ENCODE peak calls at places on chromosomes 2 and 18, in eight cellular contexts. G is upper lobe of right lung, J is GM10248, R is colonic mucosa, L is AG04449, Z is mucosa of descending colon, V is uterus, E is GM13977. M is an unnamed sample.

GRCh38 chr18:3397786-3398185 is 52.2 kb upstream of the TGIF1 start:
- DNase-seq in G (no peak), L (no peak), J (no peak), E (no peak), Z (no peak), R (no peak), V (no peak), M (no peak)

GRCh38 chr2:173124441-173124840 is 48.8 kb downstream of the MAP3K20 start:
- DNase-seq in V (no peak), J (no peak), Z (no peak), E (no peak), G (no peak), L (no peak), R (no peak), M (no peak)

GRCh38 chr2:62224976-62225375 is 29.1 kb downstream of the B3GNT2 start:
- DNase-seq in J (no peak), L (no peak), V (no peak), R (no peak), G (no peak), Z (no peak), E (no peak), M (no peak)

GRCh38 chr2:2056531-2056930 is 274.5 kb downstream of the MYT1L start:
- DNase-seq in E (no peak), G (no peak), Z (no peak), R (no peak), V (no peak), L (no peak), J (no peak), M (no peak)

GRCh38 chr2:196173505-196173904 is 2.1 kb upstream of the STK17B start:
- DNase-seq in G (no peak), Z (no peak), R (no peak), V (no peak), L (no peak), J (no peak), E (no peak), M (no peak)

GRCh38 chr2:189997016-189997415 is 65.5 kb downstream of the MSTN start:
- DNase-seq in V (no peak), J (no peak), G (no peak), Z (no peak), L (no peak), R (no peak), E (no peak), M (no peak)

GRCh38 chr2:154238252-154238651 is 366.5 kb downstream of the GALNT13 start:
- DNase-seq in Z (no peak), R (no peak), V (no peak), L (no peak), E (no peak), G (no peak), J (no peak), M (no peak)

GRCh38 chr18:76986391-76986790 is 146.2 kb downstream of the MBP start:
- DNase-seq in Z (no peak), J (no peak), G (no peak), V (no peak), L (no peak), R (no peak), E (no peak), M (no peak)

DNA sequence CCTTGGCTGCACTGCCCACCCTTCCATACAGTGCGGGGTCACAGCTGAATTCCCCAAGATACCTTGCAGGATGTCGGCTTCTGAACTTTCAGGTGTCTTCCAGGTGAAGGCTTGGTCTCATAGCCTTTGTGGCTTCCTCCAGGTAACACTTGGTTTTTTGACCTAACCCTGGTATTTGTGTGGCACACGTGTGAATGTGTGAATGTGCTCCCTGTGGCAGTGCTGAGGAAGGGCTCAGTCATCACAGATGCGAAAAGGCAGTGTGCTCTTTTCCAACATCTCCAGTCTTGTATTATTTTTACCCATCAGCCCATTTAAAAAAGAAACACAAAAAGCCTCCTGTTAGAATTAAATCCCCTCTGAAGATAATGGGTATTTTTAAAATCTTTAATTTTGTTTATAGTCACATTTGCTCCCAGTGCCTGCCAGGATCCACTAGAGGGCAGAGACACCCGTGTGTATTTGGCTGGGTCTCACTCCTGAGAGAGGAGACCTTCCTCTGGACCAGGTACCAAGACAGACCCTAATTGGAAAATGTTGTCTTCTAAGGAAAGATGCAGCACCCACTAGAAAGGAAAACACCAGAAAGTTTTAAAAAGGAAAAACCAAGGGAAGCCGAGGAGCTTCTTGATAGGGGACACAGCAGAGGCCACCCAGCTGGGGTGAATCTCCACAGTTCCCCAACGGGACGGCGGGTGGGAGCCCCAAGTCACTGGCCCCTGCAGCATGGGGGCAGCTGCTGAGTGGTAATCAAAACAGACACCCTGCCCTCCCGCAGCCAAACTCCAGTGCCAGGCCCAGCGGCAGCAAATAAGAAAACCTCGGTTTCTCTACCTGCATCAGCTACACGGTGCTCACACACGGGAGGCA is 27.7 kb downstream of the FAM110C start:
- DNase-seq in G (no peak), J (no peak), L (no peak), E (no peak), R (no peak), V (no peak), Z (peak), M (no peak)
- TF ChIP-seq CTCF in G (peak), J (peak), L (peak), E (peak), R (peak), V (peak), Z (peak), M (peak)

DNA sequence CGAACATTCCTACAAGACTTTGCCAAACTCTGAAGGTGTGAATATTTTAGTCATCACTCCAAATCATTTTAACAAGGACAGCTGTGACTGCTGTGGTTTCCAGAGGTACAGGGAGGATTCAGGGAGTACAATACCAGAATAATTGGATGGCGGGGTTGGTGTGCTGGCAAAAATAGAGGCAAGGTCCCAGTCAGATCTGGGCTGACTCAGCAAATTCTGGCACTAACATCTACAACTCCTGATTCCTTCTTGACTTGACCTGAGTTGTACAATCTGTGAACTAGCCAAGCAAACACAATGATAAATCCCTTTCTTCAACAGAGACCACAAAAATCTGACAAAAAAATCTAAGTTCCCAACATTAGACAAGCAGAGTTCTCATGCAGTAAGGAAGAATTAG is 40.4 kb downstream of the RMP24 start:
- DNase-seq in J (no peak), L (no peak), Z (no peak), G (no peak), V (no peak), R (no peak), E (no peak), M (no peak)
- TF ChIP-seq CTCF in J (no peak), L (no peak), Z (no peak), G (no peak), V (no peak), R (no peak), E (no peak), M (no peak)

GRCh38 chr18:11572201-11572600 is 37.2 kb upstream of the SLC35G4 start:
- DNase-seq in Z (no peak), G (no peak), E (no peak), J (no peak), V (no peak), R (no peak), L (no peak), M (no peak)

GRCh38 chr18:11574545-11574944 is 34.9 kb upstream of the SLC35G4 start:
- DNase-seq in E (no peak), J (no peak), L (no peak), Z (no peak), G (no peak), R (no peak), V (no peak), M (no peak)

GRCh38 chr18:11570073-11570588 is 39.3 kb upstream of the SLC35G4 start:
- DNase-seq in E (no peak), J (no peak), R (no peak), G (no peak), Z (no peak), L (no peak), V (no peak), M (no peak)

GRCh38 chr18:11567391-11567790 is 42.0 kb upstream of the SLC35G4 start:
- DNase-seq in V (no peak), E (no peak), L (no peak), G (no peak), J (no peak), R (no peak), Z (no peak), M (no peak)

DNA sequence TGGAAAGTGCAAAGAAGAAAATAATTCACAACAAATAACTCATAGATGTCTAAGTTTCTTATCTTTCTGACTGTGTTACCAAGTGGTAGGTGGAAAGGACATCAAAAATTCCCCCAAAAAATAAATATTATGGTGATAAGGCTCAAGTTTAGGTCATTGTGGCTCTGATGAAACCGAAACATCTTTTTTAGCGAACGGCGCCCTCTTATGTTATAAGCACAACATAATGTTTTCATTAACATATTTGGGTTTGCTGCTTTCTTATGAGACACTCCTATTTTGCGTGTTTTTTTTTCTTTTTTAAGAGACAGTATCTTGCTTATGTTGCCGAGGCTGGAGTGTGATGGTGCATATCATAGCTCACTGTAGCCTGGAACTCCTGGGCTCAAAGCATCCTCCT is 38.6 kb upstream of the SLC35G4 start:
- DNase-seq in Z (no peak), J (no peak), G (no peak), V (no peak), R (no peak), L (no peak), E (no peak), M (peak)
- TF ChIP-seq CTCF in Z (no peak), J (no peak), G (no peak), V (no peak), R (no peak), L (peak), E (peak), M (no peak)

GRCh38 chr2:10036095-10036879 is 7.1 kb upstream of the KLF11 start:
- DNase-seq in Z (peak), J (no peak), G (peak), V (peak), R (no peak), E (no peak), L (peak), M (peak)
- TF ChIP-seq CTCF in Z (no peak), J (no peak), G (peak), V (peak), R (no peak), E (peak), L (peak), M (peak)

DNA sequence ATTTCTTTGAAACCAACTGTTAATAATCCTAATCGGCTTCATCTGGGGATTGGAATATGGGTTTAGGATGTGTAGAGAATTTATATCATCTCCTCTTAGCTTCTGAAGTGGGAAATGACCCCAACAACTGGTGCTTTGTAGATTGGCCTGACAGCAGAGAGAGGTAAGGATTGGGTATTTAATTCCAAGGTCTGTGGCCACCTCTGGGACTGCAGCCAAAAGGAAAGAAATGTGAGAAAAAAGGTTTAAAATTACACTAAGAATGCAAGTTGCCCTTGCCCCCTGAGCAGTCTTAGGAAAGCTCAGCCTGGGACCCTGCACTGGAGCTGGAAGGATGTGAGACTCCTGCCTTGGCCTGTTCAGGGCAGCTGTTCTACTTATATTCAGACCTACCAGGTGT is 157.1 kb downstream of the FTCDNL1 start:
- DNase-seq in V (no peak), E (no peak), G (no peak), J (no peak), R (no peak), L (no peak), Z (no peak), M (no peak)
- TF ChIP-seq CTCF in V (no peak), E (no peak), G (no peak), J (no peak), R (no peak), L (no peak), Z (no peak), M (no peak)

GRCh38 chr2:105893011-105893995 is 148.6 kb downstream of the NCK2 start:
- DNase-seq in L (no peak), R (no peak), Z (no peak), J (no peak), G (no peak), E (no peak), V (no peak), M (no peak)

GRCh38 chr2:105889046-105889445 is 144.3 kb downstream of the NCK2 start:
- DNase-seq in Z (no peak), L (no peak), R (no peak), G (no peak), E (no peak), V (no peak), J (no peak), M (no peak)

GRCh38 chr2:105888625-105889024 is 143.9 kb downstream of the NCK2 start:
- DNase-seq in G (no peak), J (no peak), L (no peak), R (no peak), V (no peak), Z (no peak), E (no peak), M (peak)

GRCh38 chr2:105894327-105894944 is 149.7 kb downstream of the NCK2 start:
- DNase-seq in R (no peak), G (no peak), E (no peak), Z (no peak), V (no peak), L (no peak), J (no peak), M (no peak)

GRCh38 chr2:105890856-105891255 is 146.1 kb downstream of the NCK2 start:
- DNase-seq in Z (no peak), R (no peak), E (no peak), L (no peak), G (no peak), J (no peak), V (no peak), M (no peak)
- TF ChIP-seq CTCF in Z (no peak), R (no peak), E (no peak), L (no peak), G (no peak), J (no peak), V (no peak), M (no peak)

GRCh38 chr2:96118698-96119388 is 2.5 kb upstream of the ADRA2B start:
- DNase-seq in Z (peak), E (no peak), L (no peak), J (no peak), G (peak), R (no peak), V (no peak), M (no peak)

GRCh38 chr2:96116424-96116878 is at the start of gene ADRA2B:
- DNase-seq in J (peak), L (no peak), E (peak), G (peak), V (peak), Z (peak), R (peak), M (peak)

GRCh38 chr2:96116879-96117533 is 635 bp upstream of the ADRA2B start:
- DNase-seq in G (peak), V (peak), R (peak), Z (peak), E (peak), J (peak), L (no peak), M (peak)

GRCh38 chr2:96119389-96119751 is 3.0 kb upstream of the ADRA2B start:
- DNase-seq in G (no peak), R (no peak), V (no peak), J (no peak), L (no peak), Z (no peak), E (no peak), M (no peak)

DNA sequence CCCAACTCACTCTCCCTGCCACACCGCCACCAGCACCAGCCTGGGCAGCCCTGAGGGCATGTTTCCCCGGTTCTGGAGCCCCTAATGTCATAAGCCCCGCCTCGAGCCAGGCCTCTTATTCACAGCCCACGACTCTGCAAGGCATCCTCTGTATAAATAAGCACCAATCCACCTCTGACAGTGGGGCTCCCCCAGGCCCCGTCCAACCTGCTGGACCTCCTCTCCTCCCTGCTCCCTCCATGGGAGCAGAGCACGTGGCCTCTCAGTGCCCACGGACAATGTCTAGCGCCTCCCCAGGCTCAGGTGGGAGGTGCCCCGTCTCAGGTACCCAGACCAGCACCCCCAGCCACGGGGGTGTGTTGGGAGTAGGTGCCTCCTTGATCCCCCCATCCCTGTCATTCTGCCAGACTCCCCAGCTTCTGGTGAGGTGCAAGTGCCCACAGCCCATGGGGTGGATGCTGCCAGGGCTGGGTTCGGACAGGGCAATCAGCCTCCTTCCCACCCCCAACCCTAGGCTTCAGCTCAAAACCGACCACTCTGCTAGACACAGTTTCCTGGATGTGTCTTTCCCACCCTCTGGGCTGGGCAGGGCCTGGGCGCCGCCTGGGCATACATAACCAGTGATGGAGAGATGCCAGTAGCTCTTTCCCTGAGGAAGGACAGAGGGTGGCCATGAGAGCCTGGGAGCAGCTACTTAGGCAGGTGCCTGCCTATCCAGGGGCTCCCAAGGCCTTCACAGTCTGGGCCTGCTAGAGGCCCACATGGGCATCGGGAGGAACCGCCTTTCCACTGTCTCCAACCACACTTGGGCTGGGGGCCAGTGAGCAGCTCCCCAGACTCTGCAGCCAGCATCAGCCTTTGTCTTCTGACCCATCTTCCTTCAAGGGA is 1.6 kb upstream of the ADRA2B start:
- DNase-seq in J (no peak), G (peak), E (no peak), Z (peak), R (no peak), L (no peak), V (no peak), M (no peak)
- TF ChIP-seq CTCF in J (no peak), G (no peak), E (no peak), Z (no peak), R (no peak), L (no peak), V (no peak), M (peak)